ENCODE peak calls at places on chromosomes 7 and 10, in nine cellular contexts. P is CD4-positive, alpha-beta T cell; H is SHP77; D is NCI-H2081; M is cardiac fibroblast; T is RWPE1; J is CD8-positive, alpha-beta memory T cell; L is GM03348; Z is NCI-H1105. W is an unnamed sample.

GRCh38 chr7:45658716-45659495 is 84.7 kb downstream of the ADCY1 start:
- DNase-seq in T (no peak), J (no peak), D (no peak), H (no peak), M (no peak), P (no peak), L (no peak), Z (no peak), W (no peak)

GRCh38 chr7:49166441-49166840 is 242.1 kb downstream of the CDC14C start:
- DNase-seq in Z (no peak), D (no peak), H (peak), L (no peak), T (no peak), J (no peak), M (peak), P (no peak), W (peak)

GRCh38 chr7:129958643-129959479 is 6.1 kb upstream of the UBE2H start:
- DNase-seq in Z (no peak), M (peak), L (peak), J (no peak), T (peak), D (no peak), P (no peak), H (peak), W (no peak)

GRCh38 chr10:103125323-103126267 is 67.5 kb downstream of the NT5C2 start:
- DNase-seq in D (no peak), H (no peak), Z (no peak), J (no peak), L (no peak), P (no peak), T (no peak), M (no peak), W (no peak)

GRCh38 chr10:88045544-88046415 is 182.4 kb downstream of the PTEN start:
- DNase-seq in T (no peak), Z (no peak), D (no peak), M (no peak), J (no peak), L (no peak), P (no peak), H (no peak), W (no peak)

GRCh38 chr10:24008164-24009066 is 200.5 kb upstream of the KIAA1217 start:
- DNase-seq in J (no peak), M (peak), Z (no peak), D (no peak), P (no peak), L (peak), T (peak), H (no peak), W (no peak)

GRCh38 chr10:83943920-83944319 is 195.4 kb upstream of the GHITM start:
- DNase-seq in Z (no peak), D (no peak), J (no peak), M (no peak), T (no peak), P (no peak), L (no peak), H (no peak), W (no peak)

GRCh38 chr10:5317547-5318107 is 47.1 kb upstream of the UCN3 start:
- DNase-seq in L (peak), J (peak), D (no peak), Z (no peak), M (peak), T (peak), P (peak), H (no peak), W (no peak)

GRCh38 chr7:24936121-24936824 is 43.7 kb downstream of the OSBPL3 start:
- DNase-seq in T (no peak), H (no peak), Z (no peak), L (peak), P (no peak), D (no peak), J (no peak), M (peak), W (no peak)

GRCh38 chr7:24660541-24660940 is 87.3 kb downstream of the PALS2 start:
- DNase-seq in D (no peak), M (peak), H (no peak), T (no peak), Z (no peak), J (no peak), P (no peak), L (no peak), W (no peak)

GRCh38 chr7:57343901-57344622 is 105.9 kb upstream of the ZNF716 start:
- DNase-seq in Z (no peak), L (no peak), H (no peak), M (no peak), P (no peak), J (no peak), T (no peak), D (no peak), W (no peak)

GRCh38 chr10:72335394-72336258 is 19.1 kb downstream of the DNAJB12 start:
- DNase-seq in T (no peak), P (peak), Z (no peak), H (no peak), L (no peak), D (no peak), M (peak), J (peak), W (no peak)

GRCh38 chr10:68870545-68871104 is 30.5 kb upstream of the DDX50 start:
- DNase-seq in P (no peak), J (no peak), L (no peak), M (no peak), Z (no peak), H (no peak), T (no peak), D (no peak), W (no peak)

GRCh38 chr7:4801839-4802231 is 26.4 kb downstream of the AP5Z1 start:
- DNase-seq in J (no peak), T (no peak), M (no peak), L (no peak), D (no peak), P (no peak), H (no peak), Z (no peak), W (no peak)

GRCh38 chr7:27453702-27454405 is 208.8 kb downstream of the HIBADH start:
- DNase-seq in L (peak), D (no peak), M (peak), Z (no peak), H (no peak), P (no peak), T (no peak), J (no peak), W (no peak)

GRCh38 chr7:83271212-83272099 is 108.8 kb upstream of the PCLO start:
- DNase-seq in P (no peak), M (peak), Z (peak), T (peak), L (peak), J (no peak), H (peak), D (peak), W (peak)

GRCh38 chr7:30330134-30331111 is 46.0 kb downstream of the ZNRF2 start:
- DNase-seq in L (no peak), T (no peak), J (peak), P (no peak), H (no peak), Z (no peak), D (peak), M (no peak), W (peak)

GRCh38 chr7:108028111-108028510 is 25.1 kb upstream of the LAMB1 start:
- DNase-seq in T (no peak), J (no peak), P (no peak), M (no peak), Z (no peak), L (no peak), D (no peak), H (no peak), W (no peak)

GRCh38 chr10:61635946-61636345 is 26.8 kb upstream of the CABCOCO1 start:
- DNase-seq in Z (no peak), H (no peak), L (peak), D (no peak), M (peak), J (no peak), P (no peak), T (peak), W (no peak)

GRCh38 chr10:50392966-50393718 is 141.8 kb upstream of the ASAH2 start:
- DNase-seq in L (no peak), T (peak), D (no peak), P (no peak), M (peak), J (no peak), Z (no peak), H (no peak), W (no peak)

GRCh38 chr7:2723138-2723850 is 35.3 kb downstream of the AMZ1 start:
- DNase-seq in D (no peak), T (no peak), H (no peak), M (no peak), J (no peak), Z (no peak), L (no peak), P (no peak), W (no peak)

GRCh38 chr7:26292768-26293560 is 1.3 kb downstream of the SNX10 start:
- DNase-seq in D (peak), L (no peak), P (no peak), T (no peak), Z (no peak), M (no peak), J (no peak), H (no peak), W (no peak)

GRCh38 chr10:25547391-25547790 is 372.6 kb downstream of the GPR158 start:
- DNase-seq in L (no peak), H (no peak), D (no peak), T (no peak), P (no peak), J (no peak), M (peak), Z (no peak), W (no peak)

GRCh38 chr7:153522261-153522660 is 529.9 kb upstream of the DPP6 start:
- DNase-seq in L (no peak), M (no peak), H (no peak), J (no peak), T (no peak), P (no peak), Z (no peak), D (no peak), W (no peak)

GRCh38 chr7:105743351-105743812 is 133.0 kb downstream of the ATXN7L1 start:
- DNase-seq in L (no peak), J (no peak), M (no peak), H (no peak), P (no peak), Z (no peak), D (no peak), T (no peak), W (no peak)

GRCh38 chr7:53596230-53596629 is 560.8 kb downstream of the POM121L12 start:
- DNase-seq in D (no peak), Z (no peak), T (peak), L (no peak), P (no peak), M (peak), J (no peak), H (peak), W (no peak)

GRCh38 chr7:27158436-27159277 is 2.2 kb upstream of the HOXA7 start:
- DNase-seq in T (no peak), P (no peak), J (no peak), M (no peak), L (no peak), D (no peak), Z (no peak), H (no peak), W (no peak)

GRCh38 chr7:23462846-23463245 is 7.4 kb downstream of the IGF2BP3 start:
- DNase-seq in D (peak), Z (no peak), J (no peak), L (peak), T (no peak), P (no peak), H (no peak), M (peak), W (no peak)

GRCh38 chr10:127029061-127029460 is 123.8 kb downstream of the DOCK1 start:
- DNase-seq in M (no peak), P (no peak), J (no peak), D (no peak), Z (no peak), H (no peak), T (no peak), L (no peak), W (no peak)

GRCh38 chr7:26861050-26861449 is 3.3 kb downstream of the SKAP2 start:
- DNase-seq in Z (no peak), M (no peak), J (no peak), T (no peak), D (no peak), L (no peak), P (no peak), H (no peak), W (no peak)

GRCh38 chr10:3757638-3758490 is 27.1 kb downstream of the KLF6 start:
- DNase-seq in D (no peak), L (no peak), H (no peak), Z (no peak), M (peak), P (peak), T (peak), J (peak), W (no peak)

W was measured in NCI-H526.